ENCODE peak calls at places on chromosomes 1 and 21, in six cellular contexts. One of them, this sample, is unnamed.

GRCh38 chr1:14706656-14707055 is 108.2 kb downstream of the KAZN start:
- DNase-seq in CD8-positive, alpha-beta T cell: no peak
- DNase-seq in hepatocyte: no peak
- DNase-seq in spleen: no peak
- DNase-seq in neuronal stem cell: no peak
- DNase-seq in lower lobe of right lung: no peak
- DNase-seq in this sample: no peak

GRCh38 chr1:56715161-56715560 is 70.0 kb downstream of the PRKAA2 start:
- DNase-seq in CD8-positive, alpha-beta T cell: no peak
- DNase-seq in hepatocyte: no peak
- DNase-seq in spleen: no peak
- DNase-seq in neuronal stem cell: no peak
- DNase-seq in lower lobe of right lung: no peak
- DNase-seq in this sample: no peak

GRCh38 chr1:247496581-247497285 is 38.8 kb upstream of the OR2B11 start:
- DNase-seq in CD8-positive, alpha-beta T cell: no peak
- DNase-seq in hepatocyte: no peak
- DNase-seq in spleen: no peak
- DNase-seq in neuronal stem cell: no peak
- DNase-seq in lower lobe of right lung: no peak
- DNase-seq in this sample: no peak

GRCh38 chr1:36910886-36911540 is 123.3 kb downstream of the GRIK3 start:
- DNase-seq in CD8-positive, alpha-beta T cell: no peak
- DNase-seq in hepatocyte: no peak
- DNase-seq in spleen: no peak
- DNase-seq in neuronal stem cell: no peak
- DNase-seq in lower lobe of right lung: no peak
- DNase-seq in this sample: no peak

GRCh38 chr1:2255420-2256369 is 27.6 kb downstream of the SKI start:
- DNase-seq in CD8-positive, alpha-beta T cell: peak
- DNase-seq in hepatocyte: no peak
- DNase-seq in spleen: no peak
- DNase-seq in neuronal stem cell: no peak
- DNase-seq in lower lobe of right lung: no peak
- DNase-seq in this sample: no peak

GRCh38 chr1:215358356-215358755 is 208.7 kb upstream of the KCTD3 start:
- DNase-seq in CD8-positive, alpha-beta T cell: no peak
- DNase-seq in hepatocyte: no peak
- DNase-seq in spleen: no peak
- DNase-seq in neuronal stem cell: no peak
- DNase-seq in lower lobe of right lung: no peak
- DNase-seq in this sample: no peak

GRCh38 chr21:45910155-45910547 is 71.4 kb upstream of the COL6A1 start:
- DNase-seq in CD8-positive, alpha-beta T cell: no peak
- DNase-seq in hepatocyte: no peak
- DNase-seq in spleen: no peak
- DNase-seq in neuronal stem cell: no peak
- DNase-seq in lower lobe of right lung: no peak
- DNase-seq in this sample: no peak

GRCh38 chr1:82392513-82392912 is 591.8 kb downstream of the ADGRL2 start:
- DNase-seq in CD8-positive, alpha-beta T cell: no peak
- DNase-seq in hepatocyte: no peak
- DNase-seq in spleen: no peak
- DNase-seq in neuronal stem cell: no peak
- DNase-seq in lower lobe of right lung: no peak
- DNase-seq in this sample: no peak

GRCh38 chr1:196361112-196361714 is 247.0 kb downstream of the KCNT2 start:
- DNase-seq in CD8-positive, alpha-beta T cell: no peak
- DNase-seq in hepatocyte: peak
- DNase-seq in spleen: no peak
- DNase-seq in neuronal stem cell: no peak
- DNase-seq in lower lobe of right lung: no peak
- DNase-seq in this sample: no peak

GRCh38 chr1:35650416-35650815 is 9.1 kb upstream of the PSMB2 start:
- DNase-seq in CD8-positive, alpha-beta T cell: no peak
- DNase-seq in hepatocyte: no peak
- DNase-seq in spleen: no peak
- DNase-seq in neuronal stem cell: no peak
- DNase-seq in lower lobe of right lung: no peak
- DNase-seq in this sample: no peak

GRCh38 chr1:233654667-233655432 is 40.9 kb downstream of the KCNK1 start:
- DNase-seq in CD8-positive, alpha-beta T cell: no peak
- DNase-seq in hepatocyte: peak
- DNase-seq in spleen: no peak
- DNase-seq in neuronal stem cell: no peak
- DNase-seq in lower lobe of right lung: no peak
- DNase-seq in this sample: no peak

GRCh38 chr1:95703046-95703445 is 469.0 kb downstream of the RWDD3 start:
- DNase-seq in CD8-positive, alpha-beta T cell: no peak
- DNase-seq in hepatocyte: no peak
- DNase-seq in spleen: no peak
- DNase-seq in neuronal stem cell: no peak
- DNase-seq in lower lobe of right lung: no peak
- DNase-seq in this sample: no peak

GRCh38 chr1:200904772-200905171 is 10.1 kb downstream of the INAVA start:
- DNase-seq in CD8-positive, alpha-beta T cell: no peak
- DNase-seq in hepatocyte: no peak
- DNase-seq in spleen: no peak
- DNase-seq in neuronal stem cell: no peak
- DNase-seq in lower lobe of right lung: no peak
- DNase-seq in this sample: no peak

GRCh38 chr1:150159550-150159949 is 9.8 kb downstream of the PLEKHO1 start:
- DNase-seq in CD8-positive, alpha-beta T cell: no peak
- DNase-seq in hepatocyte: no peak
- DNase-seq in spleen: peak
- DNase-seq in neuronal stem cell: no peak
- DNase-seq in lower lobe of right lung: peak
- DNase-seq in this sample: no peak
- H3K4me3 ChIP-seq in CD8-positive, alpha-beta T cell: no peak
- H3K4me3 ChIP-seq in hepatocyte: no peak
- H3K4me3 ChIP-seq in spleen: peak
- H3K4me3 ChIP-seq in neuronal stem cell: no peak
- H3K4me3 ChIP-seq in lower lobe of right lung: peak
- H3K4me3 ChIP-seq in this sample: no peak

GRCh38 chr1:18778437-18778836 is 81.0 kb downstream of the TAS1R2 start:
- DNase-seq in CD8-positive, alpha-beta T cell: no peak
- DNase-seq in hepatocyte: no peak
- DNase-seq in spleen: no peak
- DNase-seq in neuronal stem cell: no peak
- DNase-seq in lower lobe of right lung: no peak
- DNase-seq in this sample: no peak
- H3K4me3 ChIP-seq in CD8-positive, alpha-beta T cell: no peak
- H3K4me3 ChIP-seq in hepatocyte: no peak
- H3K4me3 ChIP-seq in spleen: no peak
- H3K4me3 ChIP-seq in neuronal stem cell: no peak
- H3K4me3 ChIP-seq in lower lobe of right lung: no peak
- H3K4me3 ChIP-seq in this sample: no peak

DNA sequence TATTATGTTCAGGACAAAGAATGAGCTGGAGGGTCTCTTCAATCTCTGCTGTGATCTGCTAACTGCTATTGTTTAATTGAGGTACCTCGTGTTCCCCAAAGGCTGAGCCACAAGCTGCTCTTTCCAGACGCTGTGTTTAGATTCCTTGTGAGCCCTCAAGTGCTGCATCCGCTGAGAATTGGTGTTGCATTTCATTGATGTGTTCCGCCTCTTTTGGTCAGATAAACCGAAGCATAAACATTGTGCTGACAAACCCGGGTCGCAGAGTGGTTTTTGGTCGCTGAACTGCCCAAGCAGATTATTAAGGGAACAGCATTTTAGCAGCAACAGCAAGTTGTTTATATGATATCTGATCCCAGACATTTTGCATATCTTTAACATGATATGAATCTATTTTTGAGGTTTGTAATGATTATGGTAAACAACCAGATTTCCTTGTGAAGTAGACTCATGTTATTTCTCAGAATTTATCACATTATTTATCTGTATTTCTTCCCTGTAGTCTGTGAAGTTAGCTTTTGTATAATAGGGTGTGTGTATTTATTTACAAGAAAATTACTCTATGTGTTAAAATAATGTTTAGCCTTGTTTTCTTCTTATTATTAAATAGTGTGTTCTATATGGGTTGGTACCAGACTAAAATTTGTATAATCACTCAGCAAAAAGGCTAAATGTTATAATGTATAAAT is 217.2 kb upstream of the C1orf105 start:
- DNase-seq in CD8-positive, alpha-beta T cell: no peak
- DNase-seq in hepatocyte: no peak
- DNase-seq in spleen: no peak
- DNase-seq in neuronal stem cell: no peak
- DNase-seq in lower lobe of right lung: no peak
- DNase-seq in this sample: no peak
- H3K4me3 ChIP-seq in CD8-positive, alpha-beta T cell: no peak
- H3K4me3 ChIP-seq in hepatocyte: no peak
- H3K4me3 ChIP-seq in spleen: no peak
- H3K4me3 ChIP-seq in neuronal stem cell: no peak
- H3K4me3 ChIP-seq in lower lobe of right lung: no peak
- H3K4me3 ChIP-seq in this sample: no peak

DNA sequence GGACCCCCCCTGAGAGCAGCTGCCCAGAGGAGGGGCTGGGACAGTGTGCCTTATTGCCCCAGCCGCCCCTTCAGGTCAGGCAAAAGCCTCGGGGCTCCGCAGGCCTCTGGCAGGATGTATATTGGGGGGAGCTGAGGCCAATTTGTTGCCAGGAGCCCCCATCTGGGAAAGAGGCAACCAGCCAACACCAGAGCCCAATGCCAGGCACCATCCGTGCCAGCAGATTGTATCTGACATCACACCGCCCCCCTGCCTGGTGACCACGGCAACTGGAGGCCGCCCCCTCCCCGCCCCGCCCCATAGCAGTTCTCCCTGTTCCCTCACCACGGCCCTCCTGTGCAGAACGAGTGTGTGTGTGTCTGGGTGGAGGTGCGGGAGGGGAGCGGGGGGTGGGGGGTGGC is 3.6 kb upstream of the PLEKHG5 start:
- DNase-seq in CD8-positive, alpha-beta T cell: peak
- DNase-seq in hepatocyte: no peak
- DNase-seq in spleen: no peak
- DNase-seq in neuronal stem cell: no peak
- DNase-seq in lower lobe of right lung: no peak
- DNase-seq in this sample: no peak
- H3K4me3 ChIP-seq in CD8-positive, alpha-beta T cell: no peak
- H3K4me3 ChIP-seq in hepatocyte: no peak
- H3K4me3 ChIP-seq in spleen: peak
- H3K4me3 ChIP-seq in neuronal stem cell: no peak
- H3K4me3 ChIP-seq in lower lobe of right lung: no peak
- H3K4me3 ChIP-seq in this sample: no peak

This sample was measured in gastrocnemius medialis.